ENCODE peak calls at places on chromosomes 4 and X, in six cellular contexts. R is spleen, I is AG09319, S is A673, X is adrenal gland, V is lower leg skin. P is an unnamed sample.
A peak's percentile ranks its signal among the peaks of the same experiment; 100 is the strongest.

GRCh38 chrX:40748977-40749376 is 13.6 kb upstream of the MED14 start:
- DNase-seq in R (no peak), I (no peak), S (no peak), X (no peak), V (no peak), P (no peak)

GRCh38 chr4:73674451-73674919 is 54.2 kb upstream of the RASSF6 start:
- DNase-seq in R (no peak), I (no peak), S (no peak), X (peak; percentile 71), V (no peak), P (no peak)

GRCh38 chr4:20126906-20127305 is 124.8 kb upstream of the SLIT2 start:
- DNase-seq in R (no peak), I (no peak), S (no peak), X (no peak), V (no peak), P (no peak)

GRCh38 chr4:52780206-52780605 is 29.0 kb upstream of the ERVMER34-1 start:
- DNase-seq in R (no peak), I (peak; percentile 11), S (no peak), X (peak; percentile 28), V (no peak), P (no peak)

GRCh38 chr4:98662619-98663225 is 4.3 kb upstream of the TSPAN5 start:
- DNase-seq in R (peak; percentile 78), I (no peak), S (no peak), X (no peak), V (no peak), P (no peak)

GRCh38 chrX:13090261-13091110 is 46.1 kb upstream of the FAM9C start:
- DNase-seq in R (no peak), I (no peak), S (no peak), X (no peak), V (no peak), P (no peak)

GRCh38 chrX:110924871-110925270 is 129.3 kb upstream of the CHRDL1 start:
- DNase-seq in R (no peak), I (no peak), S (no peak), X (no peak), V (no peak), P (no peak)

GRCh38 chrX:145405012-145405411 is 157.7 kb downstream of the SPANXN1 start:
- DNase-seq in R (no peak), I (no peak), S (peak; percentile 30), X (peak; percentile 17), V (no peak), P (no peak)

GRCh38 chrX:39214380-39215126 is 413.3 kb downstream of the MID1IP1 start:
- DNase-seq in R (no peak), I (no peak), S (no peak), X (no peak), V (no peak), P (no peak)

GRCh38 chr4:17578482-17578891 is 1.5 kb downstream of the LAP3 start:
- DNase-seq in R (no peak), I (no peak), S (no peak), X (no peak), V (no peak), P (no peak)

DNA sequence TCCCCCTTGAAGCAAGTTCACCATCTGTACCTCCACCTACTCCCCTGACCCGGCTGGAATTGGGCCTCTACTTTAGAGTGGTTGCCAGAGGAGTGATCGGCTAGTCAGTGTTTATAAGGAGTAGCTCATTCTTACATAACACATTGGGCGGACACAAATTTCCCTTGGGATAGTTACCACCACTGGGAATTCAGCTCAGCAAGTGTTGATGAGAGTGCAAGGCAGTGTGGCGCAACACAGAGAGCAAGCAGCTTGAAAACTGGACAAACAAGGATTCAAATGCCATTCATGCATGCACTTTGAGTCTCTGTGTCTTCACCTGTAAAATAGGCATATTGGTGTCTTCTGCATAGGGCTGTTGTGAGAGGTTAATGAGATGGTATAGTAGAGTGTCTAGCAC is 92.7 kb downstream of the STK32B start:
- DNase-seq in R (no peak), I (no peak), S (no peak), X (no peak), V (peak; percentile 48), P (no peak)
- TF ChIP-seq CTCF in R (no peak), I (no peak), S (no peak), X (no peak), V (no peak), P (no peak)

GRCh38 chrX:25442501-25442900 is 426.7 kb upstream of the ARX start:
- DNase-seq in R (no peak), I (no peak), S (peak; percentile 35), X (no peak), V (no peak), P (no peak)
- TF ChIP-seq CTCF in R (no peak), I (no peak), S (peak; percentile 57), X (no peak), V (no peak), P (peak; percentile 44)

DNA sequence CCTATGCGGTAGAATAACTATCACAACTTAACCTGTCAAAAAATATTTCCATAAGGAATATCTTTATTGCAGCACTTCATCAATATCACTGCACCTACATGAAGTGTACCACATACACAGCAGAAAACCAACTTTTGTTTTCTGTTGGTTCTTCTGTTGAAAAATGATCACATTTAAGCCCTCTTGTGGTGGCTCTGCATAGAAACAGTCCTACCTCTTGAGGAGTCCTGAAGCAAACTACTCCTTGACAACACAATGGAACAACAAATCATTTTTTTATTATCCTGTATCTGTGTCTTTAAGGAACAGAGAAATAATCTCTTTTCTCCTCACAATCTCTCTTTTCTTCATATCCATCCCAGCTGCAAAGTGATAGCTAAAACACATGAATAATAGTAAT is 39.8 kb upstream of the ATOH1 start:
- DNase-seq in R (no peak), I (no peak), S (peak; percentile 35), X (no peak), V (no peak), P (no peak)
- TF ChIP-seq CTCF in R (no peak), I (peak; percentile 20), S (peak; percentile 47), X (peak; percentile 34), V (no peak), P (peak; percentile 19)

GRCh38 chr4:147076728-147077127 is 131.1 kb upstream of the TTC29 start:
- DNase-seq in R (no peak), I (no peak), S (no peak), X (no peak), V (no peak), P (no peak)

GRCh38 chr4:147076179-147076578 is 130.5 kb upstream of the TTC29 start:
- DNase-seq in R (no peak), I (no peak), S (peak; percentile 56), X (no peak), V (no peak), P (no peak)

DNA sequence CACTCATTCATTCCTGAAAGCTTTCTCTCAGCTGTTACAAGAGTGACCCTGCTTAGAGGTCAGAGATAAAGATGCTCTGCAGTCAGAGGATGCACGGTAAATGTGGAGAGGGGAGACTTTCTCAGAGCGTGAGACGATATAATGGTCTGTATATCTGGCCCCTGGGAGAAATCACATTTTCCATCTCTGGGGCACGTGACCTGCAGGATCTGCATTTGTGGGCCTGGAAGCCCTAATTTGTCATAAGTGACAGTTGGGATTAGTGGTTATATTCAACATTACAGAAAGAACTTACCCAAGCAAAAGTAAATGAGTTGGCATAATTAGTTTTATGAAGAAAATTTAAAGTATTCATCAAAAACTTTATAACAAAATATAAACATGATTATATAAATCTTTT is 125.7 kb upstream of the TTC29 start:
- DNase-seq in R (no peak), I (no peak), S (no peak), X (no peak), V (no peak), P (no peak)
- TF ChIP-seq CTCF in R (no peak), I (no peak), S (no peak), X (no peak), V (no peak), P (no peak)

DNA sequence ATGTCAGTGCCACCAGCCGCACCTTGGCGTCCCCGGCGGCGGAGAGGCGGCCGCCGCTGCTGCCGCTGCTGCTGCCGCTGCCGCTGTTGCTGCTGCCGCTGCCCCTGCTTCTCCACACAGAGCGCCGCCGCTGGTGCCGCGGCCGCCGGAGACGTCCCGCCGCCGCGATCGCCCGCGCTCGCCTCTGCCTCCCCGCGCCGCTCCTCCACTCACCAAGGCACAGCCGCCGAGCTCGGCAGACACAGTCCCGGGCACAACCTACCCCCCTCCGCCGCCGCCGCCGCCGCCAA is at the start of gene PPP3CA:
- DNase-seq in R (no peak), I (no peak), S (no peak), X (no peak), V (peak; percentile 93), P (no peak)
- TF ChIP-seq CTCF in R (no peak), I (no peak), S (no peak), X (no peak), V (no peak), P (no peak)

DNA sequence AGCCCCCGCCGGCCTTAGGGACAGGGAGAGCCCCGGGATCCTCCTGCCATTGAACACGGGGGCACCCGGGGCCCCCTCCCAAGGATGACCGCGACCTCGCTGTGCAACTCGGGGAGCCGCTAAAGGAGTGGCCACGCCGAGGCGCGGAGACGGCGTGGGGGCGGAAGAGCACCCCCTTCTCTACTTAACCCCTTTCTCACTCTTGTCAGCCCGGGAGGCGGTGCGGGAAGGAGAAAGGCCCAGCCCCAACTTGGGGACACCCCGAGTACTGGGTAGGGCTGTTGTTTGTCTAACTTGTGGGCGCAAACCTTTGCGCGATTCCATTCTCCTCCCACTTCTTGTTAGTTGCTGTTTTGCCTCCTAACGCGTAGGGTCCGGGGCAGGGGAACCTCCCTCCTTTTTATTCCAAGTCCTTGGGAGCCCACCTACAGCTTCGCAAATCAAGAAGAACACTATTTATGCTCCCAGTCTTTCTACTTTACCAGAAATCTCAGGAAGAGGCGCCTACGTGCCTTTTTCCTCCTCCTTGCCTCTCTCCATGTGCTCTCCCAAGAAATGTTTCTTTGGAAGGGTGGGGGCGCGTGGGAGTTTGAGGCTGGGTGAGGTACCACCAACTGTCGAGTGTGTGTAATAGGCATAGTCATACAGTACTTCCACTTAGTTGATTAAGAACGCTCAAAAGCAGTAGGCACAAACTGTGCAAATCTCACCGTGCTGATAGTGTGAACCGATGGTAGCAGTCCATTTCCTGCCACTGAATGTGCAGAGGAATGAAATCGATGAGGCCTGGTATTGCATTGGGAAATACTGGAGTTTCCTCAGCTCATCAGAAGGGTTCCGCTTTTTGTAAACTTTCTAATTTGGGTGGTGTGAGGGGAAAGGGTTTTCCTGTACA is 810 bp downstream of the DIAPH2 start:
- DNase-seq in R (peak; percentile 86), I (no peak), S (peak; percentile 49), X (peak; percentile 20), V (no peak), P (no peak)
- TF ChIP-seq CTCF in R (no peak), I (no peak), S (no peak), X (no peak), V (no peak), P (no peak)

DNA sequence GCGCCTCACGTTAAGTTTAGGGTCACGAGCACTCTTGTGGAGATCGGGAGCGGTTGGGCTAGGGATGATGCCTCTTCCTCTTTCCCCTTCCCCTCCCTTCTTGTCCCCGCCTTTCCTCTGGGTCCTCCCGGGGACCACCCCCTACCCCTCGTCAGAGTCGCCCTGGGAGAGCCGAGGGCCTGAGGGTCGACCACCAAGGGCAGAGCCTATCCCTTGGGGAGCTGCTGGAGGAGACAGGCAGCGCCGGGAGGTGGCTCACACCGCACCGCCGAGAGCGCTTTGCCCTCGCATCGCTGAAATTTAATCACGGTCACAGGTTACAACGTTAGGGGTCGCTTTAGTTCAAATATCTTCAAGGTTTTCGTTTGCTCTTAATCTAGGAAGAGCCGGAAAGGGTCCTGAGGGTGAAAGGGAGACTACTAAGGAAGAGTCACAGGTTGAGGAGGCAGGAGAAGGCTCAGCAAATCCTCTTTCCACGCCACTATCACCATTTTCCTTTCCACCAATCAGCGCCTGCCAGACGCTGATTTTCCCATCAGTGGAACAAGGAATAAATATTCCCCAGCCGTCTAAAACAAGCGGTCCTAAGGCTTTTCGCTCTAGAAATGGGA is 529 bp upstream of the SNCA start:
- DNase-seq in R (peak; percentile 76), I (no peak), S (peak; percentile 3), X (peak; percentile 25), V (peak; percentile 88), P (peak; percentile 23)
- TF ChIP-seq CTCF in R (no peak), I (no peak), S (no peak), X (no peak), V (no peak), P (peak; percentile 32)